ENCODE peak calls at places on chromosome 4, in seven cellular contexts. P is prostate gland; N is effector memory CD4-positive, alpha-beta T cell; W is AG10803; H is neuronal stem cell; Q is Jurkat, Clone E6-1; G is sigmoid colon. A is an unnamed sample.

GRCh38 chr4:138573246-138573645 is 331.1 kb upstream of the SLC7A11 start:
- DNase-seq in P (no peak), N (no peak), W (no peak), H (no peak), Q (no peak), G (no peak), A (no peak)

GRCh38 chr4:140103676-140104075 is 50.3 kb downstream of the MAML3 start:
- DNase-seq in P (no peak), N (no peak), W (peak; percentile 77), H (no peak), Q (no peak), G (no peak), A (no peak)

GRCh38 chr4:168656946-168657473 is 160.2 kb downstream of the PALLD start:
- DNase-seq in P (no peak), N (no peak), W (no peak), H (no peak), Q (no peak), G (no peak), A (no peak)

GRCh38 chr4:112593438-112594133 is 43.1 kb downstream of the ZGRF1 start:
- DNase-seq in P (no peak), N (no peak), W (no peak), H (no peak), Q (no peak), G (no peak), A (no peak)

GRCh38 chr4:128825226-128825625 is 15.7 kb downstream of the JADE1 start:
- DNase-seq in P (no peak), N (no peak), W (no peak), H (no peak), Q (no peak), G (no peak), A (no peak)

GRCh38 chr4:13983189-13983790 is 355.8 kb upstream of the BOD1L1 start:
- DNase-seq in P (no peak), N (no peak), W (no peak), H (no peak), Q (no peak), G (no peak), A (no peak)

GRCh38 chr4:170875868-170876267 is 786.1 kb upstream of the AADAT start:
- DNase-seq in P (no peak), N (no peak), W (no peak), H (no peak), Q (no peak), G (no peak), A (no peak)

GRCh38 chr4:22389240-22389871 is 126.5 kb downstream of the ADGRA3 start:
- DNase-seq in P (peak; percentile 21), N (no peak), W (peak; percentile 82), H (peak; percentile 47), Q (peak; percentile 75), G (no peak), A (no peak)

GRCh38 chr4:119873794-119874325 is 192.8 kb downstream of the MAD2L1 start:
- DNase-seq in P (no peak), N (no peak), W (no peak), H (no peak), Q (no peak), G (no peak), A (no peak)

GRCh38 chr4:8323947-8324555 is 54.5 kb downstream of the HTRA3 start:
- DNase-seq in P (no peak), N (no peak), W (no peak), H (no peak), Q (no peak), G (peak; percentile 42), A (no peak)

GRCh38 chr4:90246841-90247240 is 119.6 kb downstream of the CCSER1 start:
- DNase-seq in P (no peak), N (no peak), W (no peak), H (no peak), Q (no peak), G (no peak), A (no peak)

GRCh38 chr4:186027405-186027804 is 41.6 kb upstream of the TLR3 start:
- DNase-seq in P (no peak), N (no peak), W (no peak), H (no peak), Q (no peak), G (no peak), A (no peak)

GRCh38 chr4:186033027-186033426 is 35.9 kb upstream of the TLR3 start:
- DNase-seq in P (no peak), N (no peak), W (no peak), H (no peak), Q (no peak), G (no peak), A (no peak)

GRCh38 chr4:186032259-186032658 is 36.7 kb upstream of the TLR3 start:
- DNase-seq in P (no peak), N (no peak), W (no peak), H (no peak), Q (no peak), G (no peak), A (no peak)

GRCh38 chr4:186030795-186031194 is 38.2 kb upstream of the TLR3 start:
- DNase-seq in P (no peak), N (no peak), W (no peak), H (no peak), Q (no peak), G (no peak), A (no peak)

GRCh38 chr4:186029731-186030421 is 39.1 kb upstream of the TLR3 start:
- DNase-seq in P (peak; percentile 74), N (no peak), W (peak; percentile 55), H (peak; percentile 80), Q (no peak), G (peak; percentile 90), A (no peak)
- H3K4me3 ChIP-seq in P (no peak overlapping the region), N (no peak overlapping the region), W (no peak overlapping the region), H (peak overlapping the region; percentile 10), Q (no peak overlapping the region), G (peak overlapping the region; percentile 21), A (peak overlapping the region; percentile 44)

GRCh38 chr4:150934022-150934421 is 81.1 kb downstream of the LRBA start:
- DNase-seq in P (no peak), N (no peak), W (no peak), H (no peak), Q (no peak), G (no peak), A (no peak)

GRCh38 chr4:150940123-150940522 is 75.0 kb downstream of the LRBA start:
- DNase-seq in P (no peak), N (no peak), W (no peak), H (no peak), Q (no peak), G (no peak), A (no peak)

GRCh38 chr4:150942539-150942938 is 72.5 kb downstream of the LRBA start:
- DNase-seq in P (no peak), N (no peak), W (no peak), H (no peak), Q (no peak), G (no peak), A (no peak)

GRCh38 chr4:150938873-150939499 is 76.1 kb downstream of the LRBA start:
- DNase-seq in P (no peak), N (no peak), W (no peak), H (no peak), Q (no peak), G (no peak), A (no peak)

DNA sequence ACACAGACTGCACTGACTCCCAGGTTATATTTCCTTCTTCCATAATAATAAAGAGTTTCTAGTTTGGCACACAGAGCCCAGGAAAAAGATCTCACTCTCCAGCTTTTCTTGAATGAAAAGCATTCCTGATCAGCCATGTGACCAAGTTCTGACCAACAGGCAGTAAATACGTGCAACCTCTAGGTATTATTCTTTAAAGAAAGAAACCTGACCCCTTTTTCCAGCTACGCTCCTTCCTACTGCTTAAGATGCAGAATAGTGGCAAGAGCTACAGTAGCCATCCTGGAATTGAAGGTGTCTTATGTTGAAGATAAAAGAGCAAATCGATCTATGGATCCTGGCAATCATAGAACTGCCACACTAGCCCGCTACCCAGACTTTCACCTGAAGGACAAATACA is 76.7 kb downstream of the LRBA start:
- DNase-seq in P (no peak), N (no peak), W (no peak), H (peak; percentile 54), Q (no peak), G (no peak), A (no peak)
- H3K4me3 ChIP-seq in P (no peak overlapping the region), N (no peak overlapping the region), W (no peak overlapping the region), H (no peak overlapping the region), Q (no peak overlapping the region), G (no peak overlapping the region), A (no peak overlapping the region)

GRCh38 chr4:16118090-16118489 is 34.3 kb upstream of the PROM1 start:
- DNase-seq in P (no peak), N (no peak), W (no peak), H (no peak), Q (no peak), G (no peak), A (no peak)
- H3K4me3 ChIP-seq in P (no peak overlapping the region), N (no peak overlapping the region), W (no peak overlapping the region), H (no peak overlapping the region), Q (no peak overlapping the region), G (no peak overlapping the region), A (no peak overlapping the region)

GRCh38 chr4:71231073-71231752 is 107.6 kb upstream of the SLC4A4 start:
- DNase-seq in P (peak; percentile 45), N (no peak), W (peak; percentile 94), H (no peak), Q (no peak), G (peak; percentile 75), A (no peak)
- H3K4me3 ChIP-seq in P (no peak overlapping the region), N (no peak overlapping the region), W (peak overlapping the region; percentile 32), H (peak overlapping the region; percentile 5), Q (no peak overlapping the region), G (no peak overlapping the region), A (peak overlapping the region; percentile 37)

GRCh38 chr4:19030048-19030447 is 1008.5 kb upstream of the LCORL start:
- DNase-seq in P (no peak), N (no peak), W (no peak), H (peak; percentile 24), Q (no peak), G (no peak), A (no peak)
- H3K4me3 ChIP-seq in P (no peak overlapping the region), N (no peak overlapping the region), W (no peak overlapping the region), H (no peak overlapping the region), Q (no peak overlapping the region), G (no peak overlapping the region), A (no peak overlapping the region)

GRCh38 chr4:184802203-184803015 is 23.4 kb downstream of the ACSL1 start:
- DNase-seq in P (no peak), N (no peak), W (peak; percentile 55), H (no peak), Q (no peak), G (no peak), A (no peak)
- H3K4me3 ChIP-seq in P (no peak overlapping the region), N (no peak overlapping the region), W (no peak overlapping the region), H (no peak overlapping the region), Q (no peak overlapping the region), G (no peak overlapping the region), A (no peak overlapping the region)

A was measured in esophagus squamous epithelium.